ENCODE peak calls at places on chromosomes 11 and 22, in six cellular contexts. One of them, this sample, is unnamed.

GRCh38 chr22:27581688-27582087 is 219.9 kb downstream of the MN1 start:
- DNase-seq in substantia nigra: no peak
- DNase-seq in caudate nucleus: peak
- DNase-seq in AG10803: peak
- DNase-seq in activated CD8-positive, alpha-beta memory T cell treated with anti-CD3 and anti-CD28 coated beads, Interleukin-2, amount 10 ng/mL, durations not matched to agents 7 days and 5 days: no peak
- DNase-seq in hippocampal formation: peak
- DNase-seq in this sample: no peak

GRCh38 chr22:29342577-29343312 is 27.2 kb upstream of the RASL10A start:
- DNase-seq in activated CD8-positive, alpha-beta memory T cell treated with anti-CD3 and anti-CD28 coated beads, Interleukin-2, amount 10 ng/mL, durations not matched to agents 7 days and 5 days: no peak
- DNase-seq in hippocampal formation: no peak
- DNase-seq in caudate nucleus: no peak
- DNase-seq in AG10803: no peak
- DNase-seq in substantia nigra: no peak
- DNase-seq in this sample: no peak

GRCh38 chr11:12186683-12187082 is 76.3 kb downstream of the MICAL2 start:
- DNase-seq in hippocampal formation: no peak
- DNase-seq in caudate nucleus: no peak
- DNase-seq in AG10803: no peak
- DNase-seq in substantia nigra: no peak
- DNase-seq in activated CD8-positive, alpha-beta memory T cell treated with anti-CD3 and anti-CD28 coated beads, Interleukin-2, amount 10 ng/mL, durations not matched to agents 7 days and 5 days: no peak
- DNase-seq in this sample: no peak

GRCh38 chr22:43796567-43796966 is 15.5 kb downstream of the EFCAB6 start:
- DNase-seq in AG10803: peak
- DNase-seq in substantia nigra: no peak
- DNase-seq in activated CD8-positive, alpha-beta memory T cell treated with anti-CD3 and anti-CD28 coated beads, Interleukin-2, amount 10 ng/mL, durations not matched to agents 7 days and 5 days: no peak
- DNase-seq in caudate nucleus: peak
- DNase-seq in hippocampal formation: peak
- DNase-seq in this sample: peak

GRCh38 chr11:34476853-34477252 is 36.7 kb downstream of the ELF5 start:
- DNase-seq in AG10803: no peak
- DNase-seq in caudate nucleus: no peak
- DNase-seq in substantia nigra: no peak
- DNase-seq in hippocampal formation: no peak
- DNase-seq in activated CD8-positive, alpha-beta memory T cell treated with anti-CD3 and anti-CD28 coated beads, Interleukin-2, amount 10 ng/mL, durations not matched to agents 7 days and 5 days: no peak
- DNase-seq in this sample: no peak

GRCh38 chr11:5690736-5691135 is 1.1 kb downstream of the TRIM22 start:
- DNase-seq in caudate nucleus: no peak
- DNase-seq in hippocampal formation: no peak
- DNase-seq in AG10803: peak
- DNase-seq in substantia nigra: no peak
- DNase-seq in activated CD8-positive, alpha-beta memory T cell treated with anti-CD3 and anti-CD28 coated beads, Interleukin-2, amount 10 ng/mL, durations not matched to agents 7 days and 5 days: no peak
- DNase-seq in this sample: no peak

GRCh38 chr11:117010808-117011540 is 87.3 kb downstream of the SIK3 start:
- DNase-seq in hippocampal formation: peak
- DNase-seq in caudate nucleus: peak
- DNase-seq in AG10803: peak
- DNase-seq in substantia nigra: no peak
- DNase-seq in activated CD8-positive, alpha-beta memory T cell treated with anti-CD3 and anti-CD28 coated beads, Interleukin-2, amount 10 ng/mL, durations not matched to agents 7 days and 5 days: no peak
- DNase-seq in this sample: peak

GRCh38 chr22:25167834-25168601 is 31.6 kb upstream of the CRYBB3 start:
- DNase-seq in activated CD8-positive, alpha-beta memory T cell treated with anti-CD3 and anti-CD28 coated beads, Interleukin-2, amount 10 ng/mL, durations not matched to agents 7 days and 5 days: no peak
- DNase-seq in AG10803: no peak
- DNase-seq in hippocampal formation: no peak
- DNase-seq in substantia nigra: no peak
- DNase-seq in caudate nucleus: no peak
- DNase-seq in this sample: no peak

GRCh38 chr22:49494555-49494954 is 333.1 kb downstream of the BRD1 start:
- DNase-seq in AG10803: no peak
- DNase-seq in caudate nucleus: no peak
- DNase-seq in hippocampal formation: no peak
- DNase-seq in activated CD8-positive, alpha-beta memory T cell treated with anti-CD3 and anti-CD28 coated beads, Interleukin-2, amount 10 ng/mL, durations not matched to agents 7 days and 5 days: no peak
- DNase-seq in substantia nigra: no peak
- DNase-seq in this sample: no peak

GRCh38 chr11:105092255-105093239 is 47.0 kb downstream of the CARD18 start:
- DNase-seq in AG10803: no peak
- DNase-seq in caudate nucleus: no peak
- DNase-seq in substantia nigra: no peak
- DNase-seq in activated CD8-positive, alpha-beta memory T cell treated with anti-CD3 and anti-CD28 coated beads, Interleukin-2, amount 10 ng/mL, durations not matched to agents 7 days and 5 days: no peak
- DNase-seq in hippocampal formation: no peak
- DNase-seq in this sample: peak

GRCh38 chr11:1281326-1281973 is 28.0 kb downstream of the TOLLIP start:
- DNase-seq in substantia nigra: no peak
- DNase-seq in AG10803: peak
- DNase-seq in hippocampal formation: no peak
- DNase-seq in caudate nucleus: no peak
- DNase-seq in activated CD8-positive, alpha-beta memory T cell treated with anti-CD3 and anti-CD28 coated beads, Interleukin-2, amount 10 ng/mL, durations not matched to agents 7 days and 5 days: no peak
- DNase-seq in this sample: no peak

GRCh38 chr11:133695376-133695775 is 149.9 kb downstream of the SPATA19 start:
- DNase-seq in activated CD8-positive, alpha-beta memory T cell treated with anti-CD3 and anti-CD28 coated beads, Interleukin-2, amount 10 ng/mL, durations not matched to agents 7 days and 5 days: peak
- DNase-seq in AG10803: no peak
- DNase-seq in substantia nigra: no peak
- DNase-seq in caudate nucleus: no peak
- DNase-seq in hippocampal formation: no peak
- DNase-seq in this sample: no peak

GRCh38 chr11:44928144-44928543 is 22.5 kb downstream of the TP53I11 start:
- DNase-seq in caudate nucleus: no peak
- DNase-seq in substantia nigra: no peak
- DNase-seq in activated CD8-positive, alpha-beta memory T cell treated with anti-CD3 and anti-CD28 coated beads, Interleukin-2, amount 10 ng/mL, durations not matched to agents 7 days and 5 days: no peak
- DNase-seq in hippocampal formation: no peak
- DNase-seq in AG10803: no peak
- DNase-seq in this sample: no peak

GRCh38 chr22:39530692-39531331 is 1.7 kb downstream of the RPS19BP1 start:
- DNase-seq in substantia nigra: no peak
- DNase-seq in hippocampal formation: no peak
- DNase-seq in activated CD8-positive, alpha-beta memory T cell treated with anti-CD3 and anti-CD28 coated beads, Interleukin-2, amount 10 ng/mL, durations not matched to agents 7 days and 5 days: no peak
- DNase-seq in caudate nucleus: no peak
- DNase-seq in AG10803: peak
- DNase-seq in this sample: peak

GRCh38 chr11:40337118-40337517 is 1122.3 kb downstream of the LRRC4C start:
- DNase-seq in hippocampal formation: no peak
- DNase-seq in AG10803: no peak
- DNase-seq in substantia nigra: no peak
- DNase-seq in activated CD8-positive, alpha-beta memory T cell treated with anti-CD3 and anti-CD28 coated beads, Interleukin-2, amount 10 ng/mL, durations not matched to agents 7 days and 5 days: no peak
- DNase-seq in caudate nucleus: no peak
- DNase-seq in this sample: peak

GRCh38 chr11:128222245-128222959 is 365.0 kb downstream of the ETS1 start:
- DNase-seq in hippocampal formation: no peak
- DNase-seq in substantia nigra: no peak
- DNase-seq in AG10803: no peak
- DNase-seq in caudate nucleus: no peak
- DNase-seq in activated CD8-positive, alpha-beta memory T cell treated with anti-CD3 and anti-CD28 coated beads, Interleukin-2, amount 10 ng/mL, durations not matched to agents 7 days and 5 days: no peak
- DNase-seq in this sample: no peak

GRCh38 chr22:17106161-17106784 is 14.9 kb downstream of the TMEM121B start:
- DNase-seq in AG10803: no peak
- DNase-seq in activated CD8-positive, alpha-beta memory T cell treated with anti-CD3 and anti-CD28 coated beads, Interleukin-2, amount 10 ng/mL, durations not matched to agents 7 days and 5 days: peak
- DNase-seq in substantia nigra: no peak
- DNase-seq in caudate nucleus: no peak
- DNase-seq in hippocampal formation: no peak
- DNase-seq in this sample: no peak